ENCODE peak calls at places on chromosomes 5 and 9, in five cellular contexts. Q, Y, J, P and I are unnamed samples.

GRCh38 chr5:87300744-87301143 is 33.1 kb downstream of the RASA1 start:
- DNase-seq in Q (no peak), Y (no peak), J (peak; percentile 94), P (no peak), I (no peak)

GRCh38 chr5:69010443-69010842 is 83.4 kb upstream of the SLC30A5 start:
- DNase-seq in Q (no peak), Y (no peak), J (no peak), P (no peak), I (no peak)

GRCh38 chr5:112833971-112834370 is 27.1 kb upstream of the SRP19 start:
- DNase-seq in Q (no peak), Y (no peak), J (no peak), P (no peak), I (no peak)

GRCh38 chr5:179906294-179906794 is 1.4 kb downstream of the TBC1D9B start:
- DNase-seq in Q (no peak), Y (peak; percentile 67), J (no peak), P (no peak), I (no peak)

GRCh38 chr5:107359033-107359915 is 311.5 kb downstream of the EFNA5 start:
- DNase-seq in Q (no peak), Y (no peak), J (peak; percentile 19), P (no peak), I (no peak)

GRCh38 chr5:43947870-43948269 is 344.9 kb downstream of the NNT start:
- DNase-seq in Q (no peak), Y (no peak), J (no peak), P (no peak), I (no peak)

GRCh38 chr9:110255417-110256141 is 728 bp downstream of the TXN start:
- DNase-seq in Q (peak; percentile 82), Y (peak; percentile 91), J (peak; percentile 68), P (peak; percentile 52), I (peak; percentile 61)

GRCh38 chr5:179343902-179344300 is 1.4 kb downstream of the ADAMTS2 start:
- DNase-seq in Q (no peak), Y (peak; percentile 80), J (no peak), P (peak; percentile 45), I (no peak)

GRCh38 chr5:157059891-157060290 is 975 bp upstream of the HAVCR1 start:
- DNase-seq in Q (no peak), Y (no peak), J (no peak), P (no peak), I (no peak)

GRCh38 chr5:2607622-2608021 is 143.9 kb downstream of the IRX2 start:
- DNase-seq in Q (no peak), Y (no peak), J (no peak), P (no peak), I (no peak)

GRCh38 chr5:132492386-132492785 is 1.8 kb upstream of the IRF1 start:
- DNase-seq in Q (no peak), Y (no peak), J (no peak), P (no peak), I (no peak)

GRCh38 chr5:150001660-150002493 is 1.3 kb downstream of the HMGXB3 start:
- DNase-seq in Q (peak; percentile 55), Y (no peak), J (peak; percentile 72), P (no peak), I (peak; percentile 44)

GRCh38 chr9:121768416-121769015 is 117.1 kb downstream of the DAB2IP start:
- DNase-seq in Q (no peak), Y (peak; percentile 58), J (no peak), P (peak; percentile 13), I (peak; percentile 15)

GRCh38 chr9:21097817-21098216 is 20.1 kb upstream of the IFNB1 start:
- DNase-seq in Q (no peak), Y (no peak), J (no peak), P (no peak), I (no peak)

GRCh38 chr9:23663536-23663935 is 162.5 kb downstream of the ELAVL2 start:
- DNase-seq in Q (peak; percentile 55), Y (no peak), J (peak; percentile 56), P (no peak), I (no peak)

GRCh38 chr5:25909163-25909562 is 1129.2 kb downstream of the CDH9 start:
- DNase-seq in Q (no peak), Y (no peak), J (no peak), P (no peak), I (no peak)

GRCh38 chr5:80192507-80193241 is 63.2 kb downstream of the SERINC5 start:
- DNase-seq in Q (no peak), Y (no peak), J (no peak), P (no peak), I (peak; percentile 40)

GRCh38 chr9:115989816-115990215 is 163.8 kb upstream of the PAPPA start:
- DNase-seq in Q (no peak), Y (no peak), J (no peak), P (no peak), I (no peak)

GRCh38 chr5:11941566-11941965 is 37.3 kb upstream of the CTNND2 start:
- DNase-seq in Q (no peak), Y (no peak), J (no peak), P (no peak), I (no peak)

GRCh38 chr5:170896779-170897178 is 35.0 kb downstream of the RANBP17 start:
- DNase-seq in Q (peak; percentile 9), Y (no peak), J (no peak), P (peak; percentile 14), I (no peak)

GRCh38 chr9:123368023-123368422 is 12.0 kb downstream of the CRB2 start:
- DNase-seq in Q (no peak), Y (peak; percentile 55), J (no peak), P (no peak), I (no peak)

GRCh38 chr5:169369130-169369529 is 68.2 kb upstream of the SLIT3 start:
- DNase-seq in Q (no peak), Y (no peak), J (no peak), P (no peak), I (no peak)

DNA sequence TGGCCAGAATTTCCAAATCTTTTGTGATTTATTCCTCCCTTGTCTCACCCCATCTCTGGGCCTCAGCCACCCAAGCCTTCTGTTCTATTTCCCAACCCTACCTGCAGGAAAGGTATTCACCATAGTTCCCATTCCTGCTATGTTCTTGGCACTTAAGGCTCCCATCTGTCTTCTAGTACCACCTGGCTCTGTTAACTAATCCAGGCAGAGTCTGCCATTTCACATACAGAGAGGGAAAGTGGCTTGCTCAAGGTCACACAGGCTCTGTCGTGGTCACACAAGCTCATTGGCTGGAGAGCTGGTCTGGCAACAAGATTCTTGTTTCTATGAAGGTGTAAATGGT is 35.2 kb downstream of the COL27A1 start:
- DNase-seq in Q (no peak), Y (no peak), J (no peak), P (no peak), I (no peak)
- H3K36me3 ChIP-seq in Q (no peaks in the 10 kb centered on the region), Y (no peaks in the 10 kb centered on the region), J (no peaks in the 10 kb centered on the region), P (no peaks in the 10 kb centered on the region), I (no peaks in the 10 kb centered on the region)

GRCh38 chr5:138351517-138351916 is 968 bp upstream of the KDM3B start:
- DNase-seq in Q (no peak), Y (no peak), J (no peak), P (no peak), I (no peak)

GRCh38 chr5:138351056-138351455 is 1.4 kb upstream of the KDM3B start:
- DNase-seq in Q (no peak), Y (no peak), J (peak; percentile 53), P (no peak), I (no peak)

GRCh38 chr5:138344887-138345622 is 7.0 kb downstream of the FAM53C start:
- DNase-seq in Q (no peak), Y (peak; percentile 66), J (no peak), P (no peak), I (no peak)

GRCh38 chr5:138349842-138350635 is 2.4 kb upstream of the KDM3B start:
- DNase-seq in Q (no peak), Y (no peak), J (no peak), P (no peak), I (no peak)

GRCh38 chr5:138346889-138347288 is 5.6 kb upstream of the KDM3B start:
- DNase-seq in Q (no peak), Y (no peak), J (no peak), P (no peak), I (no peak)
- H3K36me3 ChIP-seq in Q (no peaks in the 10 kb centered on the region), Y (peaks cover 15% of the 10 kb centered on the region), J (peaks cover 11% of the 10 kb centered on the region), P (peaks cover 5% of the 10 kb centered on the region), I (peaks cover 74% of the 10 kb centered on the region)

GRCh38 chr5:161966544-161966943 is 101.0 kb upstream of the GABRG2 start:
- DNase-seq in Q (no peak), Y (no peak), J (no peak), P (no peak), I (no peak)
- H3K36me3 ChIP-seq in Q (no peaks in the 10 kb centered on the region), Y (no peaks in the 10 kb centered on the region), J (no peaks in the 10 kb centered on the region), P (no peaks in the 10 kb centered on the region), I (no peaks in the 10 kb centered on the region)

GRCh38 chr9:131521822-131522221 is 9.2 kb downstream of the UCK1 start:
- DNase-seq in Q (no peak), Y (no peak), J (no peak), P (no peak), I (no peak)

GRCh38 chr9:131518553-131518952 is 12.5 kb downstream of the UCK1 start:
- DNase-seq in Q (no peak), Y (no peak), J (no peak), P (no peak), I (no peak)

GRCh38 chr9:131522257-131523085 is 8.6 kb downstream of the UCK1 start:
- DNase-seq in Q (no peak), Y (no peak), J (no peak), P (no peak), I (no peak)

GRCh38 chr9:131521203-131521602 is 9.9 kb downstream of the UCK1 start:
- DNase-seq in Q (no peak), Y (no peak), J (no peak), P (no peak), I (no peak)

GRCh38 chr9:131520448-131520847 is 10.6 kb downstream of the UCK1 start:
- DNase-seq in Q (no peak), Y (no peak), J (no peak), P (no peak), I (no peak)
- H3K36me3 ChIP-seq in Q (peaks cover 10% of the 10 kb centered on the region), Y (peaks cover 36% of the 10 kb centered on the region), J (peaks cover 11% of the 10 kb centered on the region), P (no peaks in the 10 kb centered on the region), I (peaks cover 87% of the 10 kb centered on the region)

GRCh38 chr9:133055788-133056420 is 5.9 kb upstream of the CEL start:
- DNase-seq in Q (no peak), Y (peak; percentile 37), J (no peak), P (no peak), I (no peak)
- H3K36me3 ChIP-seq in Q (peaks cover 19% of the 10 kb centered on the region), Y (peaks cover 21% of the 10 kb centered on the region), J (peaks cover 8% of the 10 kb centered on the region), P (no peaks in the 10 kb centered on the region), I (peaks cover 40% of the 10 kb centered on the region)

DNA sequence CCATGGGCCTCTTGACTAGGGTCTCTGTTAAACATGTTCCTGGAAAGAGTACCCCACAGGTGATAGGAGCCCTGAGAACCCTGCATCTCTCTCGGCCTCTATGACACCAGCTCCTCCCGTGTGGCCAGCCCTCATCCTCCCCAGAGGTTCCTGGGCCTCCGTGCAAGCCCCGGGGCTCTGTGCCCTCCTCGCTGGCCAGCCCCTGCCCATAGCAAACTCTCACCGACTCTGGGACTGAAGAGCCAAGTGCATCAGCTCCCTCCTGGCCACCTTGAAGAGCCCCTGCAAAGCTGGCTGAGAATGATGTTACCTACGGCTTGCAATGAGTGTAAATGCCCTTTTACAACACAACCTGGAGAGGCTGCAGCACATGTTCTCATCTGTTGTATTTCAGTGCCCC is 224.4 kb downstream of the ROR2 start:
- DNase-seq in Q (no peak), Y (no peak), J (no peak), P (no peak), I (no peak)
- H3K36me3 ChIP-seq in Q (no peaks in the 10 kb centered on the region), Y (no peaks in the 10 kb centered on the region), J (no peaks in the 10 kb centered on the region), P (no peaks in the 10 kb centered on the region), I (no peaks in the 10 kb centered on the region)